ENCODE peak calls at places on chromosome 13, in five cellular contexts. S is HepG2, L is H1, J is GM12892, F is GM12878. V is an unnamed sample.

GRCh38 chr13:41780736-41781708 is 179.9 kb downstream of the VWA8 start:
- DNase-seq in S (no peak), L (no peak), J (no peak), F (no peak), V (no peak)

GRCh38 chr13:99123101-99124045 is 77.3 kb upstream of the UBAC2 start:
- DNase-seq in S (no peak), L (no peak), J (no peak), F (no peak), V (no peak)

GRCh38 chr13:61294467-61295186 is 121.0 kb downstream of the PCDH20 start:
- DNase-seq in S (no peak), L (no peak), J (no peak), F (no peak), V (no peak)

GRCh38 chr13:69524459-69525155 is 583.0 kb upstream of the ATXN8OS start:
- DNase-seq in S (no peak), L (no peak), J (no peak), F (no peak), V (no peak)

GRCh38 chr13:46553886-46554855 is 1.2 kb downstream of the LRCH1 start:
- DNase-seq in S (peak), L (peak), J (peak), F (no peak), V (peak)

GRCh38 chr13:50871405-50871804 is 27.9 kb upstream of the DLEU7 start:
- DNase-seq in S (no peak), L (no peak), J (no peak), F (no peak), V (no peak)

GRCh38 chr13:66001136-66001535 is 1229.0 kb downstream of the PCDH9 start:
- DNase-seq in S (no peak), L (no peak), J (no peak), F (no peak), V (no peak)

GRCh38 chr13:22053053-22053452 is 382.2 kb downstream of the FGF9 start:
- DNase-seq in S (no peak), L (no peak), J (no peak), F (no peak), V (no peak)

GRCh38 chr13:67137044-67137735 is 92.9 kb downstream of the PCDH9 start:
- DNase-seq in S (no peak), L (no peak), J (no peak), F (no peak), V (no peak)

GRCh38 chr13:111210488-111210887 is 95.4 kb downstream of the ARHGEF7 start:
- DNase-seq in S (no peak), L (no peak), J (no peak), F (no peak), V (no peak)

GRCh38 chr13:108120332-108120731 is 95.0 kb downstream of the LIG4 start:
- DNase-seq in S (no peak), L (no peak), J (no peak), F (no peak), V (no peak)

GRCh38 chr13:42930136-42930535 is 61.9 kb downstream of the EPSTI1 start:
- DNase-seq in S (peak), L (no peak), J (no peak), F (no peak), V (no peak)

GRCh38 chr13:22278336-22278929 is 607.6 kb downstream of the FGF9 start:
- DNase-seq in S (peak), L (peak), J (no peak), F (peak), V (no peak)

DNA sequence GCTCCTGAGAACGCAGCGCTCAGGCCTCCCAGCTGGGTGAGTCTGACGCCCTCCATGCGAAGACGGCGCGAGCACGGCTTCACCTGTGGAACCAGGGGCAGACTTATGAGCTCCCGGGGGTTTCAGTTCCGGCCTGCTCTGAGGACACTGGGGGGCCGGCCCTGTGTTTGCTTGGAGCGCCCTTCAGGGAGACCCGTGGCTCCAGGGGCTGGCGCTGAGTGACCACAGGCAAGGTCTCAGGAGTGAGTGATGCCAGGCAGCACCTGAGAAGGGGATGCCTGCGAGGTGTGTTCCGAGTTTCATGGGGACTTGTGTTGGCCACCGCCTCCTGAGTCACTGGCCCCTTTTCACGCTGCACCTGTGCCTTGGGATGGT is 4.5 kb downstream of the MCF2L start:
- DNase-seq in S (no peak), L (no peak), J (no peak), F (no peak), V (no peak)
- TF ChIP-seq TAF1 in S (no peak), L (no peak), J (no peak), F (no peak), V (no peak)

DNA sequence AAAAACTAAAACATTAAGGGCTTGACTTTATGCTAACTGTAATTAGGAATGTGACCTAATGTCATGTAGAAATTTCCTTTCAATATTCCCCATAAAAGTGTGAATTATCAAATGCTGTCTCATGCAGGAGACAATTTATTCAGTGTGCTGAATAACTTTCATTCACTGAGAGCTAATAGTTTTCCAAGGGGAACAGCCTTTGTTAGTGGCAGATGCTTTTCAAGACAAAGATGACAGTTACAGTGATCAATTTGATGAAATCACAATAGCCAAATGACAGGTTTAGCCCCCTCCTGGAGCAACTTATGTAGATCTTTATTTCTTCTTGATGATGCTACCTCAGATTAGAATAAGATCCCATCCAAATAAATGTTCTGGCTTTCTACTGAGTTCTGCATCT is 275.5 kb downstream of the ITGBL1 start:
- DNase-seq in S (no peak), L (no peak), J (no peak), F (no peak), V (no peak)
- TF ChIP-seq POLR2AphosphoS5 in S (no peak), L (no peak), J (no peak), F (no peak), V (no peak)

GRCh38 chr13:52009985-52010384 is 1.3 kb downstream of the ATP7B start:
- DNase-seq in S (no peak), L (no peak), J (no peak), F (no peak), V (no peak)

GRCh38 chr13:52012512-52012836 is 276 bp downstream of the ALG11 start:
- DNase-seq in S (no peak), L (no peak), J (no peak), F (no peak), V (no peak)

GRCh38 chr13:52016296-52016695 is 4.1 kb downstream of the ALG11 start:
- DNase-seq in S (no peak), L (no peak), J (no peak), F (no peak), V (no peak)

GRCh38 chr13:52010890-52011689 is at the start of gene ATP7B:
- DNase-seq in S (peak), L (peak), J (peak), F (no peak), V (peak)

GRCh38 chr13:52011690-52012511 is at the start of gene ALG11:
- DNase-seq in S (peak), L (peak), J (peak), F (peak), V (peak)
- TF ChIP-seq POLR2A in S (peak), L (peak), J (peak), F (peak), V (peak)

DNA sequence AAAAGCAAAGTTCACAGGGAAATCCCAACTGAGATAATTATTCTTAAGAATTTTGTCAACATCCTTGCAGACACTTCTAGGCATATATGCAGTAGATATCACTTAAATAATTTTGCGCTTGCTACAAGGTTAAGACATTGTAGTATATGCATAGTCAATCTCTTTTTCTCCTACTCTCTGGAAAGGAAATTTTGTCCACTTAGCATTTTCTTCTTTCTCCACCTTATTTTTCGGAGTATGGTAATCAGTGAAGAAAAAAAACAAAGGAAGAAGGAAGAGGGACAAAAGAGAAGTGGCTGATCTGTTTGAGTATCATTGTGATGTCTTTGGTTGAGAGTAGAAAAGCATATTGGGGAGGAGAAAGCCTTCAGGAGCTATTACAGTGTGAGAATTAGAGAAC is 104.6 kb downstream of the LACC1 start:
- DNase-seq in S (no peak), L (no peak), J (no peak), F (no peak), V (no peak)
- TF ChIP-seq TAF1 in S (no peak), L (no peak), J (no peak), F (no peak), V (no peak)

DNA sequence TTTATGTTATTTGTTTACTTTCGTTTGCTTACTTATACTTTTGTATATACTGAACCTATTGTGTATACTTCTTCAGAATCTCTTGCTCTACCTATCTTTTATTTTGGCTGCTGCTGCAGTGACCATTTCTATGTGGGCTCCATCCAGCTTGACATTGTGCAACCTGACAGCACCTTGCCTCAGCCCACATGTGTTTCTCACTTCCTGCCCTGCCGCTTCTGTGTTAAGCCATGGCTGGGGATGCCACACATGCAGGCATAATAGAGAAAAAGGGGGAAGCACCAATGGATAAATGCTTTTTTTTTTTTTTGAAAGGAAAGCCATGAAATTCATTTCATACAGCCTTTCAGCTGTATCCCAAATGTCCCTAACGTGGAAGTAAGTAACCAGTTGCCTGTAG is 147.6 kb downstream of the RBM26 start:
- DNase-seq in S (no peak), L (no peak), J (no peak), F (no peak), V (no peak)
- TF ChIP-seq POLR2AphosphoS5 in S (no peak), L (no peak), J (no peak), F (no peak), V (no peak)

GRCh38 chr13:45433381-45433790 is 15.2 kb upstream of the SLC25A30 start:
- DNase-seq in S (peak), L (no peak), J (no peak), F (no peak), V (no peak)
- TF ChIP-seq POLR2A in S (peak), L (no peak), J (no peak), F (no peak), V (no peak)

V was measured in GM12891.